ENCODE peak calls at places on chromosomes 12 and 14, in four cellular contexts. One of them, this sample, is unnamed.

GRCh38 chr14:99206053-99206452 is 65.9 kb downstream of the BCL11B start:
- DNase-seq in amniotic stem cell: no peak
- DNase-seq in AG20443: no peak
- DNase-seq in GM03348: no peak
- DNase-seq in this sample: no peak

GRCh38 chr12:46209914-46210834 is 58.7 kb downstream of the SLC38A1 start:
- DNase-seq in GM03348: no peak
- DNase-seq in amniotic stem cell: no peak
- DNase-seq in AG20443: no peak
- DNase-seq in this sample: peak; percentile 41

GRCh38 chr14:69289811-69290520 is 30.0 kb downstream of the GALNT16 start:
- DNase-seq in AG20443: no peak
- DNase-seq in amniotic stem cell: no peak
- DNase-seq in GM03348: no peak
- DNase-seq in this sample: no peak

GRCh38 chr12:130281157-130281799 is 56.4 kb upstream of the PIWIL1 start:
- DNase-seq in AG20443: peak; percentile 71
- DNase-seq in GM03348: peak; percentile 79
- DNase-seq in amniotic stem cell: no peak
- DNase-seq in this sample: no peak

GRCh38 chr12:88520436-88520820 is 59.8 kb downstream of the KITLG start:
- DNase-seq in GM03348: no peak
- DNase-seq in AG20443: peak; percentile 14
- DNase-seq in amniotic stem cell: no peak
- DNase-seq in this sample: no peak

GRCh38 chr12:104825408-104825807 is 132.7 kb downstream of the SLC41A2 start:
- DNase-seq in GM03348: no peak
- DNase-seq in AG20443: no peak
- DNase-seq in amniotic stem cell: no peak
- DNase-seq in this sample: no peak

GRCh38 chr14:93778856-93779629 is 9.2 kb downstream of the PRIMA1 start:
- DNase-seq in AG20443: no peak
- DNase-seq in GM03348: no peak
- DNase-seq in amniotic stem cell: no peak
- DNase-seq in this sample: no peak

GRCh38 chr14:90140298-90140955 is 78.6 kb downstream of the KCNK13 start:
- DNase-seq in amniotic stem cell: no peak
- DNase-seq in GM03348: no peak
- DNase-seq in AG20443: no peak
- DNase-seq in this sample: no peak

GRCh38 chr12:19707948-19708409 is 268.7 kb downstream of the AEBP2 start:
- DNase-seq in amniotic stem cell: no peak
- DNase-seq in GM03348: no peak
- DNase-seq in AG20443: no peak
- DNase-seq in this sample: no peak

GRCh38 chr14:72883963-72884362 is 9.9 kb downstream of the DPF3 start:
- DNase-seq in amniotic stem cell: no peak
- DNase-seq in AG20443: no peak
- DNase-seq in GM03348: no peak
- DNase-seq in this sample: no peak

GRCh38 chr14:52370406-52370911 is 56.3 kb downstream of the PTGER2 start:
- DNase-seq in AG20443: no peak
- DNase-seq in GM03348: no peak
- DNase-seq in amniotic stem cell: no peak
- DNase-seq in this sample: no peak

GRCh38 chr14:23057757-23058653 is 685 bp upstream of the CDH24 start:
- DNase-seq in GM03348: peak; percentile 90
- DNase-seq in AG20443: peak; percentile 89
- DNase-seq in amniotic stem cell: no peak
- DNase-seq in this sample: peak; percentile 86

GRCh38 chr12:68648179-68648578 is 37.5 kb downstream of the RAP1B start:
- DNase-seq in amniotic stem cell: no peak
- DNase-seq in GM03348: no peak
- DNase-seq in AG20443: no peak
- DNase-seq in this sample: no peak

GRCh38 chr14:91185721-91186120 is 58.8 kb downstream of the GPR68 start:
- DNase-seq in GM03348: peak; percentile 61
- DNase-seq in AG20443: peak; percentile 30
- DNase-seq in amniotic stem cell: no peak
- DNase-seq in this sample: no peak

GRCh38 chr12:94304566-94305061 is 155.1 kb downstream of the CEP83 start:
- DNase-seq in amniotic stem cell: peak; percentile 22
- DNase-seq in GM03348: peak; percentile 17
- DNase-seq in AG20443: peak; percentile 64
- DNase-seq in this sample: no peak

GRCh38 chr14:90658541-90658967 is 157.7 kb downstream of the TTC7B start:
- DNase-seq in GM03348: peak; percentile 57
- DNase-seq in AG20443: peak; percentile 55
- DNase-seq in amniotic stem cell: peak; percentile 5
- DNase-seq in this sample: no peak

GRCh38 chr12:117596968-117597367 is 235.5 kb upstream of the NOS1 start:
- DNase-seq in amniotic stem cell: no peak
- DNase-seq in AG20443: no peak
- DNase-seq in GM03348: no peak
- DNase-seq in this sample: no peak

GRCh38 chr12:117151195-117152031 is 38.9 kb downstream of the FBXO21 start:
- DNase-seq in amniotic stem cell: peak; percentile 31
- DNase-seq in GM03348: peak; percentile 67
- DNase-seq in AG20443: peak; percentile 67
- DNase-seq in this sample: peak; percentile 66

GRCh38 chr14:75800792-75801191 is 139.7 kb downstream of the TTLL5 start:
- DNase-seq in amniotic stem cell: no peak
- DNase-seq in GM03348: no peak
- DNase-seq in AG20443: no peak
- DNase-seq in this sample: no peak

GRCh38 chr12:77891531-77892147 is 60.9 kb downstream of the NAV3 start:
- DNase-seq in GM03348: no peak
- DNase-seq in AG20443: no peak
- DNase-seq in amniotic stem cell: no peak
- DNase-seq in this sample: no peak

GRCh38 chr14:24013654-24014514 is 25.2 kb downstream of the DHRS4L2 start:
- DNase-seq in GM03348: peak; percentile 70
- DNase-seq in amniotic stem cell: peak; percentile 36
- DNase-seq in AG20443: peak; percentile 72
- DNase-seq in this sample: no peak

GRCh38 chr12:117023998-117024960 is 74.9 kb downstream of the TESC start:
- DNase-seq in GM03348: no peak
- DNase-seq in amniotic stem cell: no peak
- DNase-seq in AG20443: no peak
- DNase-seq in this sample: no peak

GRCh38 chr12:40792792-40793386 is 100.7 kb downstream of the CNTN1 start:
- DNase-seq in amniotic stem cell: no peak
- DNase-seq in GM03348: no peak
- DNase-seq in AG20443: no peak
- DNase-seq in this sample: no peak

GRCh38 chr14:50003213-50004021 is 110.5 kb downstream of the ARF6 start:
- DNase-seq in AG20443: peak; percentile 87
- DNase-seq in amniotic stem cell: no peak
- DNase-seq in GM03348: peak; percentile 87
- DNase-seq in this sample: peak; percentile 86

GRCh38 chr14:68896132-68896531 is 83.0 kb downstream of the ACTN1 start:
- DNase-seq in GM03348: no peak
- DNase-seq in AG20443: no peak
- DNase-seq in amniotic stem cell: no peak
- DNase-seq in this sample: no peak

GRCh38 chr12:120760349-120761245 is 35.0 kb downstream of the ACADS start:
- DNase-seq in GM03348: no peak
- DNase-seq in AG20443: no peak
- DNase-seq in amniotic stem cell: no peak
- DNase-seq in this sample: no peak

GRCh38 chr12:106051853-106052531 is 86.8 kb downstream of the NUAK1 start:
- DNase-seq in GM03348: peak; percentile 15
- DNase-seq in amniotic stem cell: no peak
- DNase-seq in AG20443: no peak
- DNase-seq in this sample: no peak

GRCh38 chr12:34363050-34363673 is 340.9 kb downstream of the ALG10 start:
- DNase-seq in GM03348: peak; percentile 14
- DNase-seq in amniotic stem cell: no peak
- DNase-seq in AG20443: no peak
- DNase-seq in this sample: no peak